ENCODE peak calls at places on chromosomes 12 and 14, in five cellular contexts. X is spleen, H is body of pancreas, A is GM12892, R is left ventricle myocardium inferior. M is an unnamed sample.

GRCh38 chr14:73295198-73295796 is 58.0 kb downstream of the PAPLN start:
- DNase-seq in X (no peak), H (peak), A (no peak), R (no peak), M (peak)

GRCh38 chr12:131682511-131682895 is 28.4 kb upstream of the SFSWAP start:
- DNase-seq in X (peak), H (no peak), A (no peak), R (no peak), M (no peak)

GRCh38 chr14:58768977-58769376 is 131.2 kb downstream of the DACT1 start:
- DNase-seq in X (no peak), H (no peak), A (no peak), R (no peak), M (no peak)

GRCh38 chr12:121209629-121210572 is at the start of gene P2RX4:
- DNase-seq in X (peak), H (peak), A (peak), R (peak), M (peak)

GRCh38 chr14:44565968-44566367 is 58.9 kb upstream of the FSCB start:
- DNase-seq in X (no peak), H (no peak), A (no peak), R (no peak), M (no peak)

GRCh38 chr12:116727902-116728301 is 10.0 kb downstream of the SPRING1 start:
- DNase-seq in X (no peak), H (no peak), A (no peak), R (no peak), M (no peak)

GRCh38 chr14:101098641-101099040 is 195.1 kb upstream of the RTL1 start:
- DNase-seq in X (no peak), H (no peak), A (no peak), R (no peak), M (no peak)

GRCh38 chr12:16542586-16542985 is 63.4 kb downstream of the LMO3 start:
- DNase-seq in X (no peak), H (no peak), A (no peak), R (no peak), M (no peak)

GRCh38 chr12:52836042-52836466 is 1.9 kb upstream of the KRT79 start:
- DNase-seq in X (peak), H (no peak), A (no peak), R (no peak), M (no peak)

GRCh38 chr14:59123526-59123925 is 64.9 kb upstream of the DAAM1 start:
- DNase-seq in X (no peak), H (no peak), A (no peak), R (no peak), M (no peak)

GRCh38 chr14:58812050-58812690 is 174.4 kb downstream of the DACT1 start:
- DNase-seq in X (no peak), H (no peak), A (no peak), R (no peak), M (no peak)

GRCh38 chr12:51855586-51856428 is 7.3 kb upstream of the FIGNL2 start:
- DNase-seq in X (no peak), H (peak), A (no peak), R (peak), M (no peak)

GRCh38 chr14:105448706-105449111 is 25.9 kb upstream of the CRIP2 start:
- DNase-seq in X (peak), H (peak), A (peak), R (peak), M (no peak)

GRCh38 chr12:22256076-22256475 is 78.4 kb downstream of the ST8SIA1 start:
- DNase-seq in X (no peak), H (no peak), A (no peak), R (no peak), M (no peak)

GRCh38 chr12:107568718-107569117 is 116.9 kb upstream of the PWP1 start:
- DNase-seq in X (no peak), H (no peak), A (no peak), R (no peak), M (no peak)

GRCh38 chr12:26614217-26614616 is 218.8 kb downstream of the ITPR2 start:
- DNase-seq in X (no peak), H (peak), A (no peak), R (no peak), M (peak)

GRCh38 chr12:118103601-118104382 is at the start of gene VSIG10:
- DNase-seq in X (peak), H (peak), A (peak), R (peak), M (no peak)

GRCh38 chr12:124852911-124853441 is 10.7 kb downstream of the SCARB1 start:
- DNase-seq in X (no peak), H (no peak), A (no peak), R (no peak), M (no peak)

GRCh38 chr14:97878206-97878605 is 1081.0 kb downstream of the VRK1 start:
- DNase-seq in X (no peak), H (peak), A (no peak), R (peak), M (no peak)

GRCh38 chr12:76690916-76691700 is 72.8 kb upstream of the ZDHHC17 start:
- DNase-seq in X (no peak), H (no peak), A (no peak), R (no peak), M (no peak)

GRCh38 chr14:84420236-84420635 is 1109.7 kb upstream of the FLRT2 start:
- DNase-seq in X (no peak), H (no peak), A (no peak), R (no peak), M (no peak)

GRCh38 chr12:106226884-106227640 is 20.8 kb downstream of the CKAP4 start:
- DNase-seq in X (peak), H (no peak), A (peak), R (no peak), M (peak)

GRCh38 chr12:28121433-28121832 is 68.8 kb upstream of the CCDC91 start:
- DNase-seq in X (no peak), H (no peak), A (no peak), R (no peak), M (no peak)

GRCh38 chr12:90816353-90817089 is 138.5 kb downstream of the CCER1 start:
- DNase-seq in X (no peak), H (no peak), A (no peak), R (no peak), M (no peak)

GRCh38 chr12:8629486-8630033 is 16.9 kb upstream of the AICDA start:
- DNase-seq in X (no peak), H (no peak), A (no peak), R (no peak), M (no peak)

GRCh38 chr12:104971276-104971675 is 13.2 kb upstream of the SLC41A2 start:
- DNase-seq in X (no peak), H (no peak), A (no peak), R (no peak), M (no peak)

GRCh38 chr14:56180754-56181542 is 62.7 kb downstream of the PELI2 start:
- DNase-seq in X (no peak), H (no peak), A (no peak), R (no peak), M (no peak)

GRCh38 chr14:24634158-24634557 is at the start of gene GZMB:
- DNase-seq in X (no peak), H (no peak), A (no peak), R (no peak), M (no peak)